ENCODE peak calls at places on chromosomes 11 and 22, in nine cellular contexts. J is EH; F is endothelial cell; O is posterior cingulate gyrus; G is SW 1271; T is HuH-7; V is NCI-H1092 treated with DMSO at 0.1 percent for 48 hours; X is CD4-positive, alpha-beta memory T cell; U is AG09309. E is an unnamed sample.

GRCh38 chr22:42376721-42377177 is 55.5 kb downstream of the NFAM1 start:
- DNase-seq in O (no peak), T (peak), X (no peak), F (no peak), G (no peak), U (no peak), J (peak), V (peak), E (no peak)

GRCh38 chr11:112023104-112023503 is 2.1 kb upstream of the DLAT start:
- DNase-seq in J (no peak), V (no peak), T (no peak), O (no peak), X (no peak), U (no peak), F (no peak), G (no peak), E (no peak)

GRCh38 chr11:64652586-64653387 is 61.8 kb downstream of the SLC22A12 start:
- DNase-seq in G (peak), O (peak), J (peak), T (peak), U (peak), V (peak), X (peak), F (peak), E (peak)

GRCh38 chr11:2741377-2742131 is 41.8 kb upstream of the KCNQ1OT1 start:
- DNase-seq in F (no peak), J (peak), V (no peak), X (no peak), U (peak), G (no peak), T (no peak), O (peak), E (no peak)

GRCh38 chr11:64224891-64225607 is 937 bp downstream of the TRPT1 start:
- DNase-seq in U (no peak), V (no peak), O (no peak), G (no peak), T (no peak), J (no peak), X (no peak), F (no peak), E (no peak)

GRCh38 chr11:108405706-108406105 is 61.6 kb downstream of the C11orf65 start:
- DNase-seq in J (peak), X (no peak), G (no peak), T (no peak), U (no peak), F (no peak), V (no peak), O (no peak), E (no peak)

GRCh38 chr22:38314992-38315800 is 2.0 kb downstream of the CSNK1E start:
- DNase-seq in T (no peak), J (peak), G (no peak), F (no peak), X (peak), O (no peak), U (no peak), V (peak), E (no peak)

GRCh38 chr11:1770061-1770460 is 6.3 kb upstream of the CTSD start:
- DNase-seq in O (peak), F (no peak), V (no peak), T (no peak), U (no peak), X (no peak), G (no peak), J (no peak), E (no peak)

GRCh38 chr22:25358421-25359170 is 139.2 kb downstream of the CRYBB2 start:
- DNase-seq in U (no peak), T (no peak), X (no peak), F (no peak), J (no peak), G (no peak), V (no peak), O (peak), E (no peak)

GRCh38 chr11:61131186-61131585 is 28.9 kb downstream of the CD5 start:
- DNase-seq in J (no peak), X (no peak), U (no peak), O (no peak), V (no peak), F (no peak), T (no peak), G (no peak), E (no peak)

GRCh38 chr11:613369-613968 is 2.3 kb downstream of the IRF7 start:
- DNase-seq in O (peak), U (no peak), X (peak), T (peak), F (no peak), G (peak), J (peak), V (no peak), E (peak)

E was measured in stimulated activated CD4-positive, alpha-beta T cell treated with anti-CD3 and anti-CD28 coated beads, Interleukin-2, amount 100 ng/mL, for 24 hours.